ENCODE peak calls at places on chromosome 20, in six cellular contexts. One of them, this sample, is unnamed. For H3K4me1 and H3K36me3, the result is how much of the 10 kb centered on the place peaks cover.

GRCh38 chr20:63084563-63084927 is 77.8 kb upstream of the BHLHE23 start:
- DNase-seq in psoas muscle: peak
- DNase-seq in uterus: no peak
- DNase-seq in PC-3: no peak
- DNase-seq in osteoblast: no peak
- DNase-seq in tibial artery: no peak
- DNase-seq in this sample: no peak

GRCh38 chr20:9945406-9945805 is 89.4 kb upstream of the ANKEF1 start:
- DNase-seq in uterus: no peak
- DNase-seq in osteoblast: no peak
- DNase-seq in PC-3: peak
- DNase-seq in tibial artery: no peak
- DNase-seq in psoas muscle: no peak
- DNase-seq in this sample: no peak

GRCh38 chr20:40741507-40742106 is 52.6 kb upstream of the MAFB start:
- DNase-seq in PC-3: peak
- DNase-seq in osteoblast: no peak
- DNase-seq in tibial artery: peak
- DNase-seq in uterus: no peak
- DNase-seq in psoas muscle: no peak
- DNase-seq in this sample: no peak

GRCh38 chr20:19045366-19045765 is 167.1 kb upstream of the SLC24A3 start:
- DNase-seq in uterus: no peak
- DNase-seq in osteoblast: no peak
- DNase-seq in psoas muscle: no peak
- DNase-seq in PC-3: peak
- DNase-seq in tibial artery: no peak
- DNase-seq in this sample: no peak

GRCh38 chr20:11352041-11352440 is 565.7 kb upstream of the BTBD3 start:
- DNase-seq in psoas muscle: no peak
- DNase-seq in uterus: no peak
- DNase-seq in tibial artery: no peak
- DNase-seq in PC-3: no peak
- DNase-seq in osteoblast: no peak
- DNase-seq in this sample: peak

GRCh38 chr20:16066571-16066970 is 506.7 kb downstream of the KIF16B start:
- DNase-seq in PC-3: no peak
- DNase-seq in psoas muscle: no peak
- DNase-seq in tibial artery: no peak
- DNase-seq in uterus: no peak
- DNase-seq in osteoblast: no peak
- DNase-seq in this sample: no peak

GRCh38 chr20:11248691-11249178 is 574.9 kb upstream of the JAG1 start:
- DNase-seq in uterus: no peak
- DNase-seq in PC-3: no peak
- DNase-seq in osteoblast: no peak
- DNase-seq in psoas muscle: no peak
- DNase-seq in tibial artery: no peak
- DNase-seq in this sample: no peak

GRCh38 chr20:61954276-61955021 is 111.2 kb downstream of the TAF4 start:
- DNase-seq in osteoblast: peak
- DNase-seq in uterus: no peak
- DNase-seq in psoas muscle: no peak
- DNase-seq in PC-3: no peak
- DNase-seq in tibial artery: no peak
- DNase-seq in this sample: no peak

GRCh38 chr20:63165538-63166422 is 50.2 kb downstream of the YTHDF1 start:
- DNase-seq in tibial artery: no peak
- DNase-seq in PC-3: no peak
- DNase-seq in osteoblast: peak
- DNase-seq in psoas muscle: peak
- DNase-seq in uterus: no peak
- DNase-seq in this sample: no peak

GRCh38 chr20:37355252-37356180 is 9.6 kb downstream of the SRC start:
- DNase-seq in uterus: no peak
- DNase-seq in osteoblast: peak
- DNase-seq in psoas muscle: no peak
- DNase-seq in PC-3: no peak
- DNase-seq in tibial artery: no peak
- DNase-seq in this sample: no peak

GRCh38 chr20:54680439-54680838 is 205.0 kb downstream of the DOK5 start:
- DNase-seq in tibial artery: no peak
- DNase-seq in psoas muscle: no peak
- DNase-seq in osteoblast: no peak
- DNase-seq in uterus: no peak
- DNase-seq in PC-3: no peak
- DNase-seq in this sample: no peak

GRCh38 chr20:39067526-39068216 is 105.5 kb downstream of the DHX35 start:
- DNase-seq in uterus: no peak
- DNase-seq in psoas muscle: no peak
- DNase-seq in PC-3: no peak
- DNase-seq in osteoblast: no peak
- DNase-seq in tibial artery: no peak
- DNase-seq in this sample: no peak
- H3K4me1 ChIP-seq in uterus: under half
- H3K4me1 ChIP-seq in psoas muscle: under half
- H3K4me1 ChIP-seq in PC-3: under half
- H3K4me1 ChIP-seq in osteoblast: under half
- H3K4me1 ChIP-seq in tibial artery: under half
- H3K4me1 ChIP-seq in this sample: under half

GRCh38 chr20:44621939-44622338 is 29.6 kb downstream of the ADA start:
- DNase-seq in tibial artery: no peak
- DNase-seq in osteoblast: peak
- DNase-seq in PC-3: no peak
- DNase-seq in uterus: no peak
- DNase-seq in psoas muscle: no peak
- DNase-seq in this sample: no peak

GRCh38 chr20:44621325-44621724 is 30.2 kb downstream of the ADA start:
- DNase-seq in osteoblast: peak
- DNase-seq in tibial artery: no peak
- DNase-seq in psoas muscle: no peak
- DNase-seq in PC-3: no peak
- DNase-seq in uterus: no peak
- DNase-seq in this sample: no peak

GRCh38 chr20:44618318-44618731 is 33.2 kb downstream of the ADA start:
- DNase-seq in osteoblast: peak
- DNase-seq in tibial artery: no peak
- DNase-seq in uterus: no peak
- DNase-seq in psoas muscle: peak
- DNase-seq in PC-3: no peak
- DNase-seq in this sample: no peak

GRCh38 chr20:44620030-44620429 is 31.5 kb downstream of the ADA start:
- DNase-seq in tibial artery: no peak
- DNase-seq in psoas muscle: no peak
- DNase-seq in osteoblast: no peak
- DNase-seq in PC-3: no peak
- DNase-seq in uterus: no peak
- DNase-seq in this sample: no peak

GRCh38 chr20:44619294-44619693 is 32.2 kb downstream of the ADA start:
- DNase-seq in PC-3: no peak
- DNase-seq in uterus: no peak
- DNase-seq in tibial artery: no peak
- DNase-seq in psoas muscle: no peak
- DNase-seq in osteoblast: no peak
- DNase-seq in this sample: no peak
- H3K36me3 ChIP-seq in PC-3: under half
- H3K36me3 ChIP-seq in uterus: under half
- H3K36me3 ChIP-seq in tibial artery: half or more
- H3K36me3 ChIP-seq in psoas muscle: under half
- H3K36me3 ChIP-seq in osteoblast: half or more
- H3K36me3 ChIP-seq in this sample: under half

GRCh38 chr20:47350181-47350550 is 6.3 kb downstream of the ZMYND8 start:
- DNase-seq in osteoblast: no peak
- DNase-seq in uterus: no peak
- DNase-seq in PC-3: no peak
- DNase-seq in psoas muscle: no peak
- DNase-seq in tibial artery: no peak
- DNase-seq in this sample: no peak
- H3K4me1 ChIP-seq in osteoblast: half or more
- H3K4me1 ChIP-seq in uterus: under half
- H3K4me1 ChIP-seq in PC-3: under half
- H3K4me1 ChIP-seq in psoas muscle: half or more
- H3K4me1 ChIP-seq in tibial artery: half or more
- H3K4me1 ChIP-seq in this sample: half or more

GRCh38 chr20:56409521-56409920 is 2.5 kb upstream of the CASS4 start:
- DNase-seq in osteoblast: no peak
- DNase-seq in psoas muscle: no peak
- DNase-seq in uterus: no peak
- DNase-seq in tibial artery: no peak
- DNase-seq in PC-3: no peak
- DNase-seq in this sample: no peak
- H3K36me3 ChIP-seq in osteoblast: under half
- H3K36me3 ChIP-seq in psoas muscle: under half
- H3K36me3 ChIP-seq in uterus: under half
- H3K36me3 ChIP-seq in tibial artery: under half
- H3K36me3 ChIP-seq in PC-3: under half
- H3K36me3 ChIP-seq in this sample: under half

DNA sequence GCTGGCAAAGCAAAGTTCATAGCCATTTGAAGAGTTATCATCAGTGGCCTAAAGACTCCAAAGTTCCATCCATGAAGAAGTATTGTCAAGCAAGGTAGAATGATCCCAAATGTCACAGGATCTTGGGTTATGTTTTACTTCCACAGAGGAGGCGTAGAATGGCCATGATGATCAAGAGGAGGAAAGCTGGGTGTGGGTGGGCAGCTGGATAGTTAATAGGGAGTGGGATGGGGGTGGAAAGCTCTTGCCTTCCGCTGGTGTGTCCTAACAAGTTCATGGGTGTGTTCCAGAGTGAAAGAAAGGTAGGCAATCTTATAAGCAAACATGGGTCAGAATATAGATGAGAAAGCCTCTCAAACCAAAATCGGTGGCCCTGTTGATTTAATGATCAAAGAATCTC is 38.4 kb downstream of the PIGU start:
- DNase-seq in psoas muscle: no peak
- DNase-seq in tibial artery: no peak
- DNase-seq in osteoblast: no peak
- DNase-seq in PC-3: peak
- DNase-seq in uterus: no peak
- DNase-seq in this sample: no peak
- H3K4me1 ChIP-seq in psoas muscle: under half
- H3K4me1 ChIP-seq in tibial artery: under half
- H3K4me1 ChIP-seq in osteoblast: under half
- H3K4me1 ChIP-seq in PC-3: under half
- H3K4me1 ChIP-seq in uterus: under half
- H3K4me1 ChIP-seq in this sample: under half

DNA sequence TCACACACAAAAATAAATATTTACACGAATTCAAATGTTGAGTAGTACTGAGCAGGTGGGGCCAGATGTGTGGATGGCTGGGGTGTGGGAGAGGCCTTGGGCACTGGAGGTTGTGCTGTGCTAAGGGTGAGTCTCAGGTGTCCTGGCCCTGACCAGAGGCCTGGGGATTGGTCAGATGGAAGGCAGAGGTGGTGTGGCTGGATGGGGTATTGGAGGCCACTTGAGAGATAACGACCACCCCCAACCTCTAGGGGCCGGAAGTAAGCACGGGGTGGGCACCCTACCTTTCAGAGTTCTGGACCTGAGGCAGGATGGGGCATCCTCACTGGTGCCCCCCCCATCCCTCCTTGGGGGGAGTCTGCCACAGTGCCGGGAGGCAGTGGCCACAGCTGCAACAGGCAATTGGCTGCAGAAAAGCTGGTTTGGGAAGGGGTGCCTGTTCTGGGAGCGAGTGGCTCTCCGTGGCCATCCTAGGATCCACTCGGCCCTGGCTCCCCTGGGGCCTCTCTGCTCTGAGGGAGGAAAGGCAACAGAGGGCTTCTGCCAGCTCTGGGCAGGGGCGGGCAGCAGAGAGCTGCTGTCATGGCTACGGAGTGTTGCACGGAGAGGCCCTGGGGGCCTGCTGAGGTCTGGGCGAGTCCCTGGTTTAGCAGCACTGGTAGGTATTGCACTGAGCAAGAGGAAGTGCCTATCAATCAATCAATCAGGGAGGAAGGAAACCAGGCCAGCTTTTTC is 87.6 kb downstream of the ASXL1 start:
- DNase-seq in PC-3: no peak
- DNase-seq in osteoblast: peak
- DNase-seq in uterus: no peak
- DNase-seq in tibial artery: no peak
- DNase-seq in psoas muscle: no peak
- DNase-seq in this sample: no peak
- H3K36me3 ChIP-seq in PC-3: under half
- H3K36me3 ChIP-seq in osteoblast: under half
- H3K36me3 ChIP-seq in uterus: under half
- H3K36me3 ChIP-seq in tibial artery: under half
- H3K36me3 ChIP-seq in psoas muscle: under half
- H3K36me3 ChIP-seq in this sample: half or more

DNA sequence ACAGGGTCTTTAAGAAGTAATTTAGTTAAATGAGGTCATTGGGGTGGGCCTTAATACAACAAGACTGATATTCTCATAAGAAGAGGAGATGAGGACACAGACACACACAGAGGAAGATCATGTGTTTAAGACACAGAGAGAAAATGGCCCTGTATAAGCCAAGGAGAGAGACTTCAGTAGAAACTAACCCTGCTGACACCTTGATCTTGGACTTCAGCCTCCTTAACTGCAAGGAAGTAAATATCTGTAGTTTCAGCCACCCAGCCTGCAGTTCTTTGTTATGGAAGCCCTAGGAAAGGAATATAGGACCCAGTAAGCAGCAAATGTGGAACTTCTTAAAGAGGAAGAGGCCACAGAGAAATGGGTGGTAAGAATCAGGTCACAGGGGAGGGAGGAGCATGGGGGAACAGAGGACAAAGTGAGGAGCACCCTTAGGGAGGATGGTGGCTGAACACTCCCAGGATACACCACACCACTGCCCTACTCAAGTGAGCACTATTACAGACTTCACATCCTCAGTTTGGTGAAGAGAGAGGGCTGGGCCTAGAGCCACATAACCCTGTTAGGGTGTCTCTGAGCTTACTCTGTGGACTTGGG is 757 bp downstream of the SIRPB1 start:
- DNase-seq in PC-3: peak
- DNase-seq in tibial artery: no peak
- DNase-seq in osteoblast: no peak
- DNase-seq in uterus: no peak
- DNase-seq in psoas muscle: no peak
- DNase-seq in this sample: no peak
- H3K4me1 ChIP-seq in PC-3: under half
- H3K4me1 ChIP-seq in tibial artery: under half
- H3K4me1 ChIP-seq in osteoblast: under half
- H3K4me1 ChIP-seq in uterus: under half
- H3K4me1 ChIP-seq in psoas muscle: under half
- H3K4me1 ChIP-seq in this sample: under half

GRCh38 chr20:1446536-1446935 is 20.1 kb downstream of the NSFL1C start:
- DNase-seq in PC-3: no peak
- DNase-seq in tibial artery: no peak
- DNase-seq in osteoblast: no peak
- DNase-seq in psoas muscle: no peak
- DNase-seq in uterus: no peak
- DNase-seq in this sample: no peak
- H3K36me3 ChIP-seq in PC-3: half or more
- H3K36me3 ChIP-seq in tibial artery: half or more
- H3K36me3 ChIP-seq in osteoblast: half or more
- H3K36me3 ChIP-seq in psoas muscle: under half
- H3K36me3 ChIP-seq in uterus: under half
- H3K36me3 ChIP-seq in this sample: half or more